ENCODE peak calls at places on chromosomes 1 and 21, in seven cellular contexts. One of them, this sample, is unnamed.

GRCh38 chr1:59078866-59079265 is 218.0 kb upstream of the FGGY start:
- DNase-seq in Caki2: no peak
- DNase-seq in activated gamma-delta T cell: no peak
- DNase-seq in thoracic aorta: no peak
- DNase-seq in OCI-LY7: no peak
- DNase-seq in stimulated activated CD4-positive, alpha-beta T cell treated with anti-CD3 and anti-CD28 coated beads, Interleukin-2, amount 100 ng/mL, for 48 hours: no peak
- DNase-seq in NCI-H1694 treated with DMSO at 0.1 percent for 48 hours: no peak
- DNase-seq in this sample: no peak

GRCh38 chr1:185559684-185560310 is 174.4 kb upstream of the HMCN1 start:
- DNase-seq in thoracic aorta: no peak
- DNase-seq in Caki2: peak
- DNase-seq in OCI-LY7: peak
- DNase-seq in stimulated activated CD4-positive, alpha-beta T cell treated with anti-CD3 and anti-CD28 coated beads, Interleukin-2, amount 100 ng/mL, for 48 hours: peak
- DNase-seq in activated gamma-delta T cell: no peak
- DNase-seq in NCI-H1694 treated with DMSO at 0.1 percent for 48 hours: no peak
- DNase-seq in this sample: peak

GRCh38 chr21:15992171-15992570 is 262.4 kb downstream of the USP25 start:
- DNase-seq in OCI-LY7: no peak
- DNase-seq in activated gamma-delta T cell: no peak
- DNase-seq in Caki2: peak
- DNase-seq in NCI-H1694 treated with DMSO at 0.1 percent for 48 hours: no peak
- DNase-seq in stimulated activated CD4-positive, alpha-beta T cell treated with anti-CD3 and anti-CD28 coated beads, Interleukin-2, amount 100 ng/mL, for 48 hours: no peak
- DNase-seq in thoracic aorta: no peak
- DNase-seq in this sample: no peak

GRCh38 chr1:151831605-151832004 is at the start of gene RORC:
- DNase-seq in stimulated activated CD4-positive, alpha-beta T cell treated with anti-CD3 and anti-CD28 coated beads, Interleukin-2, amount 100 ng/mL, for 48 hours: no peak
- DNase-seq in NCI-H1694 treated with DMSO at 0.1 percent for 48 hours: no peak
- DNase-seq in OCI-LY7: no peak
- DNase-seq in thoracic aorta: no peak
- DNase-seq in activated gamma-delta T cell: no peak
- DNase-seq in Caki2: no peak
- DNase-seq in this sample: no peak

GRCh38 chr1:71861022-71861421 is 421.3 kb downstream of the NEGR1 start:
- DNase-seq in thoracic aorta: no peak
- DNase-seq in stimulated activated CD4-positive, alpha-beta T cell treated with anti-CD3 and anti-CD28 coated beads, Interleukin-2, amount 100 ng/mL, for 48 hours: no peak
- DNase-seq in NCI-H1694 treated with DMSO at 0.1 percent for 48 hours: no peak
- DNase-seq in activated gamma-delta T cell: no peak
- DNase-seq in Caki2: no peak
- DNase-seq in OCI-LY7: no peak
- DNase-seq in this sample: no peak

GRCh38 chr1:90155721-90156487 is 161.0 kb downstream of the ZNF326 start:
- DNase-seq in Caki2: no peak
- DNase-seq in activated gamma-delta T cell: no peak
- DNase-seq in stimulated activated CD4-positive, alpha-beta T cell treated with anti-CD3 and anti-CD28 coated beads, Interleukin-2, amount 100 ng/mL, for 48 hours: no peak
- DNase-seq in thoracic aorta: no peak
- DNase-seq in OCI-LY7: no peak
- DNase-seq in NCI-H1694 treated with DMSO at 0.1 percent for 48 hours: no peak
- DNase-seq in this sample: no peak

GRCh38 chr1:218366322-218367052 is 21.4 kb downstream of the TGFB2 start:
- DNase-seq in activated gamma-delta T cell: no peak
- DNase-seq in stimulated activated CD4-positive, alpha-beta T cell treated with anti-CD3 and anti-CD28 coated beads, Interleukin-2, amount 100 ng/mL, for 48 hours: no peak
- DNase-seq in Caki2: peak
- DNase-seq in thoracic aorta: no peak
- DNase-seq in NCI-H1694 treated with DMSO at 0.1 percent for 48 hours: no peak
- DNase-seq in OCI-LY7: no peak
- DNase-seq in this sample: no peak

GRCh38 chr21:45787371-45787770 is 143.8 kb downstream of the PCBP3 start:
- DNase-seq in stimulated activated CD4-positive, alpha-beta T cell treated with anti-CD3 and anti-CD28 coated beads, Interleukin-2, amount 100 ng/mL, for 48 hours: no peak
- DNase-seq in activated gamma-delta T cell: no peak
- DNase-seq in Caki2: no peak
- DNase-seq in OCI-LY7: no peak
- DNase-seq in NCI-H1694 treated with DMSO at 0.1 percent for 48 hours: no peak
- DNase-seq in thoracic aorta: no peak
- DNase-seq in this sample: no peak

GRCh38 chr1:156149374-156150106 is 3.8 kb upstream of the SEMA4A start:
- DNase-seq in OCI-LY7: peak
- DNase-seq in thoracic aorta: no peak
- DNase-seq in stimulated activated CD4-positive, alpha-beta T cell treated with anti-CD3 and anti-CD28 coated beads, Interleukin-2, amount 100 ng/mL, for 48 hours: no peak
- DNase-seq in activated gamma-delta T cell: no peak
- DNase-seq in NCI-H1694 treated with DMSO at 0.1 percent for 48 hours: no peak
- DNase-seq in Caki2: no peak
- DNase-seq in this sample: peak

GRCh38 chr1:78303620-78304019 is 187.2 kb upstream of the PTGFR start:
- DNase-seq in Caki2: peak
- DNase-seq in thoracic aorta: no peak
- DNase-seq in NCI-H1694 treated with DMSO at 0.1 percent for 48 hours: no peak
- DNase-seq in stimulated activated CD4-positive, alpha-beta T cell treated with anti-CD3 and anti-CD28 coated beads, Interleukin-2, amount 100 ng/mL, for 48 hours: no peak
- DNase-seq in OCI-LY7: no peak
- DNase-seq in activated gamma-delta T cell: no peak
- DNase-seq in this sample: no peak

GRCh38 chr1:61770131-61770530 is 27.9 kb downstream of the PATJ start:
- DNase-seq in NCI-H1694 treated with DMSO at 0.1 percent for 48 hours: no peak
- DNase-seq in Caki2: no peak
- DNase-seq in stimulated activated CD4-positive, alpha-beta T cell treated with anti-CD3 and anti-CD28 coated beads, Interleukin-2, amount 100 ng/mL, for 48 hours: no peak
- DNase-seq in activated gamma-delta T cell: no peak
- DNase-seq in OCI-LY7: no peak
- DNase-seq in thoracic aorta: no peak
- DNase-seq in this sample: no peak

GRCh38 chr21:16587671-16588379 is 858.0 kb downstream of the USP25 start:
- DNase-seq in Caki2: no peak
- DNase-seq in stimulated activated CD4-positive, alpha-beta T cell treated with anti-CD3 and anti-CD28 coated beads, Interleukin-2, amount 100 ng/mL, for 48 hours: no peak
- DNase-seq in NCI-H1694 treated with DMSO at 0.1 percent for 48 hours: no peak
- DNase-seq in activated gamma-delta T cell: no peak
- DNase-seq in OCI-LY7: no peak
- DNase-seq in thoracic aorta: no peak
- DNase-seq in this sample: no peak

GRCh38 chr1:109498161-109498801 is 4.4 kb downstream of the CYB561D1 start:
- DNase-seq in thoracic aorta: no peak
- DNase-seq in OCI-LY7: peak
- DNase-seq in activated gamma-delta T cell: no peak
- DNase-seq in stimulated activated CD4-positive, alpha-beta T cell treated with anti-CD3 and anti-CD28 coated beads, Interleukin-2, amount 100 ng/mL, for 48 hours: no peak
- DNase-seq in NCI-H1694 treated with DMSO at 0.1 percent for 48 hours: peak
- DNase-seq in Caki2: no peak
- DNase-seq in this sample: no peak

GRCh38 chr1:246373828-246374569 is 133.1 kb downstream of the SMYD3 start:
- DNase-seq in stimulated activated CD4-positive, alpha-beta T cell treated with anti-CD3 and anti-CD28 coated beads, Interleukin-2, amount 100 ng/mL, for 48 hours: no peak
- DNase-seq in Caki2: no peak
- DNase-seq in NCI-H1694 treated with DMSO at 0.1 percent for 48 hours: no peak
- DNase-seq in OCI-LY7: no peak
- DNase-seq in thoracic aorta: no peak
- DNase-seq in activated gamma-delta T cell: no peak
- DNase-seq in this sample: no peak

GRCh38 chr1:24902471-24902891 is 27.6 kb downstream of the RUNX3 start:
- DNase-seq in activated gamma-delta T cell: no peak
- DNase-seq in thoracic aorta: no peak
- DNase-seq in NCI-H1694 treated with DMSO at 0.1 percent for 48 hours: no peak
- DNase-seq in stimulated activated CD4-positive, alpha-beta T cell treated with anti-CD3 and anti-CD28 coated beads, Interleukin-2, amount 100 ng/mL, for 48 hours: no peak
- DNase-seq in Caki2: no peak
- DNase-seq in OCI-LY7: no peak
- DNase-seq in this sample: no peak

GRCh38 chr1:15681346-15682290 is 2.5 kb upstream of the PLEKHM2 start:
- DNase-seq in NCI-H1694 treated with DMSO at 0.1 percent for 48 hours: no peak
- DNase-seq in Caki2: no peak
- DNase-seq in stimulated activated CD4-positive, alpha-beta T cell treated with anti-CD3 and anti-CD28 coated beads, Interleukin-2, amount 100 ng/mL, for 48 hours: no peak
- DNase-seq in thoracic aorta: no peak
- DNase-seq in OCI-LY7: peak
- DNase-seq in activated gamma-delta T cell: no peak
- DNase-seq in this sample: peak

GRCh38 chr1:201739492-201740085 is 89.4 kb upstream of the IPO9 start:
- DNase-seq in OCI-LY7: peak
- DNase-seq in stimulated activated CD4-positive, alpha-beta T cell treated with anti-CD3 and anti-CD28 coated beads, Interleukin-2, amount 100 ng/mL, for 48 hours: peak
- DNase-seq in activated gamma-delta T cell: peak
- DNase-seq in thoracic aorta: no peak
- DNase-seq in Caki2: no peak
- DNase-seq in NCI-H1694 treated with DMSO at 0.1 percent for 48 hours: no peak
- DNase-seq in this sample: peak

GRCh38 chr1:104132386-104132973 is 382.8 kb downstream of the AMY1C start:
- DNase-seq in activated gamma-delta T cell: no peak
- DNase-seq in stimulated activated CD4-positive, alpha-beta T cell treated with anti-CD3 and anti-CD28 coated beads, Interleukin-2, amount 100 ng/mL, for 48 hours: no peak
- DNase-seq in Caki2: no peak
- DNase-seq in thoracic aorta: no peak
- DNase-seq in OCI-LY7: peak
- DNase-seq in NCI-H1694 treated with DMSO at 0.1 percent for 48 hours: peak
- DNase-seq in this sample: no peak

GRCh38 chr1:58901008-58901407 is 117.2 kb upstream of the JUN start:
- DNase-seq in OCI-LY7: no peak
- DNase-seq in activated gamma-delta T cell: no peak
- DNase-seq in stimulated activated CD4-positive, alpha-beta T cell treated with anti-CD3 and anti-CD28 coated beads, Interleukin-2, amount 100 ng/mL, for 48 hours: no peak
- DNase-seq in NCI-H1694 treated with DMSO at 0.1 percent for 48 hours: no peak
- DNase-seq in Caki2: no peak
- DNase-seq in thoracic aorta: no peak
- DNase-seq in this sample: no peak

GRCh38 chr21:35528109-35529042 is 479.3 kb upstream of the RUNX1 start:
- DNase-seq in activated gamma-delta T cell: peak
- DNase-seq in Caki2: no peak
- DNase-seq in NCI-H1694 treated with DMSO at 0.1 percent for 48 hours: no peak
- DNase-seq in OCI-LY7: peak
- DNase-seq in thoracic aorta: no peak
- DNase-seq in stimulated activated CD4-positive, alpha-beta T cell treated with anti-CD3 and anti-CD28 coated beads, Interleukin-2, amount 100 ng/mL, for 48 hours: peak
- DNase-seq in this sample: peak

GRCh38 chr1:205500240-205501218 is 3.9 kb upstream of the CDK18 start:
- DNase-seq in stimulated activated CD4-positive, alpha-beta T cell treated with anti-CD3 and anti-CD28 coated beads, Interleukin-2, amount 100 ng/mL, for 48 hours: no peak
- DNase-seq in thoracic aorta: no peak
- DNase-seq in Caki2: no peak
- DNase-seq in activated gamma-delta T cell: no peak
- DNase-seq in OCI-LY7: no peak
- DNase-seq in NCI-H1694 treated with DMSO at 0.1 percent for 48 hours: no peak
- DNase-seq in this sample: no peak

GRCh38 chr1:33005812-33006465 is 30.7 kb downstream of the AK2 start:
- DNase-seq in activated gamma-delta T cell: no peak
- DNase-seq in Caki2: no peak
- DNase-seq in OCI-LY7: no peak
- DNase-seq in thoracic aorta: no peak
- DNase-seq in stimulated activated CD4-positive, alpha-beta T cell treated with anti-CD3 and anti-CD28 coated beads, Interleukin-2, amount 100 ng/mL, for 48 hours: no peak
- DNase-seq in NCI-H1694 treated with DMSO at 0.1 percent for 48 hours: no peak
- DNase-seq in this sample: no peak

This sample was measured in stimulated activated naive B cell treated with anti-CD40 and anti-IgM and Interleukin-4, amounts not matched to agents 10 μg/mL and 1 μg/mL and 100 μg/mL, for 72 hours.